ENCODE peak calls at places on chromosomes 7 and 10, in five cellular contexts. V is mesenchymal stem cell, H is neuronal stem cell, T is H9, C is IMR-90. A is an unnamed sample.

GRCh38 chr10:6128591-6129383 is 40.0 kb downstream of the RBM17 start:
- DNase-seq in V (peak; percentile 65), H (no peak), T (no peak), C (peak; percentile 72), A (peak; percentile 50)

GRCh38 chr7:516606-517456 is 2.8 kb downstream of the PDGFA start:
- DNase-seq in V (peak; percentile 88), H (peak; percentile 42), T (no peak), C (peak; percentile 80), A (peak; percentile 74)

GRCh38 chr10:69515699-69516547 is 57.3 kb downstream of the NEUROG3 start:
- DNase-seq in V (peak; percentile 67), H (peak; percentile 70), T (peak; percentile 90), C (peak; percentile 55), A (peak; percentile 85)

GRCh38 chr7:84060760-84061261 is 133.8 kb downstream of the SEMA3A start:
- DNase-seq in V (peak; percentile 49), H (no peak), T (no peak), C (peak; percentile 55), A (no peak)

GRCh38 chr10:12638103-12638502 is 288.8 kb downstream of the CAMK1D start:
- DNase-seq in V (peak; percentile 30), H (no peak), T (no peak), C (peak; percentile 31), A (peak; percentile 15)

GRCh38 chr7:50446542-50446960 is 3.6 kb downstream of the FIGNL1 start:
- DNase-seq in V (peak; percentile 65), H (no peak), T (no peak), C (peak; percentile 76), A (peak; percentile 79)

GRCh38 chr7:47228386-47229014 is 353.4 kb downstream of the TNS3 start:
- DNase-seq in V (no peak), H (no peak), T (peak; percentile 83), C (no peak), A (peak; percentile 44)

GRCh38 chr10:84337199-84337598 is 8.8 kb downstream of the CCSER2 start:
- DNase-seq in V (peak; percentile 47), H (no peak), T (no peak), C (peak; percentile 72), A (no peak)

GRCh38 chr7:101853684-101854083 is 36.3 kb downstream of the CUX1 start:
- DNase-seq in V (no peak), H (no peak), T (no peak), C (no peak), A (no peak)

GRCh38 chr10:17784701-17785100 is 24.4 kb upstream of the MRC1 start:
- DNase-seq in V (no peak), H (no peak), T (no peak), C (peak; percentile 48), A (no peak)

GRCh38 chr7:86786376-86786775 is 142.7 kb downstream of the GRM3 start:
- DNase-seq in V (no peak), H (no peak), T (no peak), C (no peak), A (no peak)

GRCh38 chr7:17462059-17462695 is 163.7 kb downstream of the AHR start:
- DNase-seq in V (no peak), H (no peak), T (no peak), C (no peak), A (no peak)

DNA sequence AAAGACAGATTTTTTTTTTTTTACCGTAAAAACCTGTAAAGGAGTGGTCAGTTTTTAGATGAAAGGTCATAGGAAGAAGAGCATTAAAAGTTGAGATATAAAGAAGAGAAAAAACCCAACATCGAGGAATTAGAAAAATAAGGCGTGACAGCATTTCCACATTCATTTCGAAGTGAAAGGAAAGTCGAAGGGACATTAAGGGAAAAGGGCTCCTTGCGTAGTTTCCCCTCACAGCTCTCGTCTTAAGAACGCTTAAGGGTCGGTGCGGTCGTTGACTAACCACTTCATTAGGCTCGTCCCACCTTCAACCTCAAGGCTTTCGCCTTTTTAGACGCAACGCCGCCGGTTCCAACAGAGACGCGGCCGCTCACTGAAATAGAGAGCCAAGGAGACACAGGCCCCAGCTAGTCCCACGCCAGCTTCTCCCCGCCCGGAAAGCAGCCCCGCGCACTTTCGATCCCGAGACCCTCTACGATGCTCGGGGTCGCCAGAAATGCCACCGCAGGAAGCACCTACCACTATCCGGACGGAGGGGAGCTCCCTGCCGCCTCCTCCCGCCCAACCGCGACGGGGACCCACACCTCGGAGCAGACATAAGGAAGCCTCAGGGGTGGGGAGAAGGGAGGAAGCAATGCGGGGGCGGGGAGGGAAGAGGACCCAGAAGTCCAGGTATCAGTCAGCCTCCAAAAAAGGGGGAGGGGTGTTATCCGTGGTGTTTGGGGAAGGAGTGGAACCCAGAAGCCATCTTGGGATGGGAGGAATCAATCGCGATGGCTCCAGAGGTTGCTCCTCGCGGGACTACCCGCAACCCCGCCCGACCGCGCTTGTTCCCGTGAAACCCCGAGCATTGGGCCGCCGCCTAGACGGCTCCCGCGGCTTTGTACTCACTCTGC is 634 bp downstream of the TRA2A start:
- DNase-seq in V (peak; percentile 66), H (peak; percentile 21), T (peak; percentile 45), C (peak; percentile 59), A (peak; percentile 83)
- H3K23ac ChIP-seq in V (no peak overlapping the region), H (peak overlapping the region; percentile 82), T (no peak overlapping the region), C (peak overlapping the region; percentile 93), A (peak overlapping the region; percentile 98)

GRCh38 chr10:21385996-21386620 is 139.4 kb downstream of the SKIDA1 start:
- DNase-seq in V (no peak), H (no peak), T (no peak), C (no peak), A (peak; percentile 35)
- H2BK15ac ChIP-seq in V (no peak overlapping the region), H (no peak overlapping the region), T (no peak overlapping the region), C (no peak overlapping the region), A (no peak overlapping the region)

GRCh38 chr10:77959887-77960286 is 33.3 kb upstream of the DLG5 start:
- DNase-seq in V (no peak), H (no peak), T (no peak), C (no peak), A (no peak)
- H3K4me2 ChIP-seq in V (no peak overlapping the region), H (no peak overlapping the region), T (no peak overlapping the region), C (no peak overlapping the region), A (no peak overlapping the region)

GRCh38 chr10:21712975-21713374 is 178.9 kb downstream of the MLLT10 start:
- DNase-seq in V (no peak), H (no peak), T (no peak), C (no peak), A (peak; percentile 45)
- H3K23ac ChIP-seq in V (no peak overlapping the region), H (no peak overlapping the region), T (no peak overlapping the region), C (no peak overlapping the region), A (no peak overlapping the region)

GRCh38 chr10:71621263-71621751 is 98.3 kb downstream of the C10orf105 start:
- DNase-seq in V (peak; percentile 15), H (no peak), T (peak; percentile 62), C (no peak), A (peak; percentile 88)

GRCh38 chr10:71623986-71624291 is 95.6 kb downstream of the C10orf105 start:
- DNase-seq in V (no peak), H (no peak), T (no peak), C (no peak), A (no peak)

GRCh38 chr10:71621783-71622526 is 97.6 kb downstream of the C10orf105 start:
- DNase-seq in V (peak; percentile 63), H (no peak), T (peak; percentile 61), C (peak; percentile 36), A (peak; percentile 82)

GRCh38 chr10:71622656-71623055 is 96.9 kb downstream of the C10orf105 start:
- DNase-seq in V (no peak), H (no peak), T (no peak), C (no peak), A (no peak)

GRCh38 chr10:71623098-71623985 is 96.2 kb downstream of the C10orf105 start:
- DNase-seq in V (peak; percentile 44), H (no peak), T (peak; percentile 66), C (peak; percentile 24), A (peak; percentile 68)
- H2BK15ac ChIP-seq in V (no peak overlapping the region), H (peak overlapping the region; percentile 47), T (no peak overlapping the region), C (no peak overlapping the region), A (no peak overlapping the region)

GRCh38 chr7:138524259-138524658 is 64.2 kb downstream of the TRIM24 start:
- DNase-seq in V (no peak), H (no peak), T (no peak), C (no peak), A (no peak)

GRCh38 chr7:138520742-138521141 is 60.7 kb downstream of the TRIM24 start:
- DNase-seq in V (no peak), H (no peak), T (no peak), C (no peak), A (no peak)

GRCh38 chr7:138521837-138522461 is 61.9 kb downstream of the TRIM24 start:
- DNase-seq in V (no peak), H (no peak), T (no peak), C (no peak), A (no peak)

GRCh38 chr7:138515001-138515528 is 55.0 kb downstream of the TRIM24 start:
- DNase-seq in V (no peak), H (no peak), T (no peak), C (no peak), A (no peak)

DNA sequence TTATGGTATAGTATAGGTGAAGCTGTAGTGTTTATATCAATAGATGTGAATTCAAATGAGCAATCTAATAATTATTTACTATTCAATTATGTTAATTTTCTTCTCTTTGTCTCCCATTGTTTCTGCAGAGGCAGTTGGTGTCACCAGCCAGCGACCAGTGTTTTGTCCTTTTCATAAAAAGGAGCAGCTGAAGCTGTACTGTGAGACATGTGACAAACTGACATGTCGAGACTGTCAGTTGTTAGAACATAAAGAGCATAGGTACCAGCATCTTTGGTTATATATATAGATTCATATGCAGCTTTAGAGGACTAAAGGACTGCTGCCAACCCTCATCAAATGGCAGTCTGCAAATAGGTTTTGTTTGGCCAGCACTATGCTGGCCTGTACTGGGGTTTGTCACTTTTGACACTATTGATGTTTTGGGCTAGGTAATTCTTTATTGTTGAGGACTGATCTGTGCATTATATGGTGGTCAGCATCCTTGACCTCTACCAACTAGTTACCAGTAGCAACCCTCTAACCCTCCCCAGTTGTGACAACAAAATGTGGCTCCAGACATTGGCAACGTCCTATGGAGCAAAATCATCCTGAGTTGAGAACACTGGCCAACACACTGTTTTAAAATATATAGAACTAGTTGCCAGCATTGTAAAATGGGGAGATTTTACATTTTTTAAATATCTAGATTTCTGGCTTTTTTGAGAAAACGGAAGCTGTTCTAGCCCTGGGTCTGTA is 59.2 kb downstream of the TRIM24 start:
- DNase-seq in V (no peak), H (no peak), T (no peak), C (no peak), A (no peak)
- H3K4me2 ChIP-seq in V (no peak overlapping the region), H (no peak overlapping the region), T (no peak overlapping the region), C (no peak overlapping the region), A (no peak overlapping the region)

GRCh38 chr7:81710751-81711150 is 59.1 kb downstream of the HGF start:
- DNase-seq in V (no peak), H (no peak), T (no peak), C (no peak), A (peak; percentile 45)

GRCh38 chr7:81714306-81714705 is 55.5 kb downstream of the HGF start:
- DNase-seq in V (no peak), H (no peak), T (no peak), C (no peak), A (no peak)

GRCh38 chr7:81721428-81721827 is 48.4 kb downstream of the HGF start:
- DNase-seq in V (no peak), H (no peak), T (no peak), C (no peak), A (no peak)

GRCh38 chr7:81719865-81720264 is 50.0 kb downstream of the HGF start:
- DNase-seq in V (no peak), H (no peak), T (no peak), C (peak; percentile 57), A (no peak)

GRCh38 chr7:81715984-81716588 is 53.8 kb downstream of the HGF start:
- DNase-seq in V (peak; percentile 59), H (peak; percentile 11), T (no peak), C (peak; percentile 53), A (peak; percentile 40)
- H3K23ac ChIP-seq in V (no peak overlapping the region), H (no peak overlapping the region), T (no peak overlapping the region), C (no peak overlapping the region), A (no peak overlapping the region)